ENCODE peak calls at places on chromosomes 3 and 15, in ten cellular contexts. F is uterus, O is upper lobe of right lung, Y is mesenchymal stem cell, E is mammary epithelial cell, N is pancreas, U is vagina, Z is adrenal gland, I is GM06990, K is endodermal cell. D is an unnamed sample.

GRCh38 chr15:64343222-64343621 is 12.8 kb downstream of the CSNK1G1 start:
- DNase-seq in F (no peak), O (no peak), Y (no peak), E (no peak), N (no peak), U (no peak), Z (no peak), I (no peak), K (no peak), D (no peak)

GRCh38 chr3:25663324-25664065 is 1.2 kb downstream of the TOP2B start:
- DNase-seq in F (no peak), O (no peak), Y (peak; percentile 48), E (peak; percentile 39), N (peak; percentile 47), U (no peak), Z (no peak), I (peak; percentile 35), K (peak; percentile 65), D (no peak)

GRCh38 chr3:71581451-71581980 is 2.0 kb downstream of the FOXP1 start:
- DNase-seq in F (peak; percentile 33), O (peak; percentile 78), Y (peak; percentile 42), E (peak; percentile 57), N (peak; percentile 11), U (no peak), Z (peak; percentile 43), I (no peak), K (peak; percentile 79), D (peak; percentile 43)

GRCh38 chr3:128210711-128211110 is 57.4 kb downstream of the EEFSEC start:
- DNase-seq in F (no peak), O (no peak), Y (no peak), E (no peak), N (no peak), U (no peak), Z (peak; percentile 11), I (no peak), K (no peak), D (no peak)

GRCh38 chr15:89368566-89369223 is 34.1 kb upstream of the POLG start:
- DNase-seq in F (no peak), O (no peak), Y (no peak), E (no peak), N (no peak), U (no peak), Z (no peak), I (no peak), K (peak; percentile 75), D (no peak)

GRCh38 chr15:34366271-34367043 is 539 bp downstream of the LPCAT4 start:
- DNase-seq in F (peak; percentile 63), O (peak; percentile 82), Y (peak; percentile 49), E (peak; percentile 74), N (peak; percentile 65), U (no peak), Z (peak; percentile 37), I (peak; percentile 55), K (peak; percentile 94), D (peak; percentile 33)

GRCh38 chr3:137692803-137693431 is 71.2 kb upstream of the SOX14 start:
- DNase-seq in F (no peak), O (peak; percentile 71), Y (no peak), E (peak; percentile 16), N (no peak), U (no peak), Z (peak; percentile 37), I (peak; percentile 3), K (peak; percentile 93), D (no peak)

GRCh38 chr15:89496155-89497098 is at the start of gene RHCG:
- DNase-seq in F (no peak), O (no peak), Y (peak; percentile 9), E (peak; percentile 57), N (peak; percentile 48), U (peak; percentile 88), Z (peak; percentile 9), I (no peak), K (peak; percentile 95), D (no peak)

GRCh38 chr3:99765042-99765942 is 52.4 kb upstream of the CMSS1 start:
- DNase-seq in F (no peak), O (no peak), Y (peak; percentile 10), E (no peak), N (no peak), U (no peak), Z (no peak), I (no peak), K (no peak), D (no peak)

GRCh38 chr3:172069473-172069872 is 30.1 kb downstream of the FNDC3B start:
- DNase-seq in F (peak; percentile 32), O (no peak), Y (no peak), E (no peak), N (no peak), U (no peak), Z (no peak), I (no peak), K (no peak), D (no peak)
- H3K36me3 ChIP-seq in F (no peaks in the 10 kb centered on the region), O (no peaks in the 10 kb centered on the region), Y (peaks cover 4% of the 10 kb centered on the region), E (peaks cover 2% of the 10 kb centered on the region), N (no peaks in the 10 kb centered on the region), U (no peaks in the 10 kb centered on the region), Z (no peaks in the 10 kb centered on the region), I (no peaks in the 10 kb centered on the region), K (peaks cover 42% of the 10 kb centered on the region), D (no peaks in the 10 kb centered on the region)

GRCh38 chr3:119647843-119648575 is 12.4 kb downstream of the POPDC2 start:
- DNase-seq in F (no peak), O (no peak), Y (no peak), E (no peak), N (no peak), U (no peak), Z (no peak), I (no peak), K (no peak), D (no peak)

GRCh38 chr3:119647177-119647576 is 13.2 kb downstream of the POPDC2 start:
- DNase-seq in F (no peak), O (no peak), Y (no peak), E (no peak), N (no peak), U (no peak), Z (no peak), I (no peak), K (no peak), D (no peak)

GRCh38 chr3:119644481-119644880 is 15.9 kb downstream of the POPDC2 start:
- DNase-seq in F (no peak), O (no peak), Y (no peak), E (no peak), N (no peak), U (no peak), Z (no peak), I (no peak), K (no peak), D (no peak)

GRCh38 chr3:119643528-119643927 is 16.9 kb downstream of the POPDC2 start:
- DNase-seq in F (no peak), O (no peak), Y (peak; percentile 63), E (peak; percentile 84), N (no peak), U (no peak), Z (no peak), I (no peak), K (no peak), D (no peak)

DNA sequence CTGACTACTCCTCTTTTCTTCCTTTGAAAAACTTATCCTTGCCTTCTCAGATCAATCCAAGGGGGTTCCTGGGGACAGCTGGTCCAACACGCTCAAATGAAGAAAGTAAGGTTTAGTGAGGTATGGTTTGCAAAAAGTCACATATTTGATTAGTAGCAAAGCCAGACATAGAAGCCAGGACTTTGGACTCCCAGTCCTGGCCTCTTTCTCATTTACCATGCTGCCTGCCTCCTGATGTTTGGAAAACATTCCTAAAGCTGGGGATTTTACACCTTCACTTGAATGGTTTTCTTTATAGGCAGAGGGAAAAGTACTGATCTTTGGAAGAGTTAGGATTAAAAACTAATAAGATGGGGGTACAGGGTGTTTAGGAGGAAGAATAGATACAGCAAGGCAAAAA is 14.6 kb downstream of the POPDC2 start:
- DNase-seq in F (no peak), O (no peak), Y (no peak), E (no peak), N (no peak), U (no peak), Z (no peak), I (no peak), K (no peak), D (no peak)
- H3K36me3 ChIP-seq in F (no peaks in the 10 kb centered on the region), O (no peaks in the 10 kb centered on the region), Y (no peaks in the 10 kb centered on the region), E (no peaks in the 10 kb centered on the region), N (no peaks in the 10 kb centered on the region), U (no peaks in the 10 kb centered on the region), Z (no peaks in the 10 kb centered on the region), I (peaks cover 3% of the 10 kb centered on the region), K (no peaks in the 10 kb centered on the region), D (peaks cover 6% of the 10 kb centered on the region)

GRCh38 chr3:38007754-38008090 is 17.1 kb downstream of the VILL start:
- DNase-seq in F (no peak), O (no peak), Y (no peak), E (no peak), N (no peak), U (no peak), Z (no peak), I (no peak), K (no peak), D (no peak)
- H3K36me3 ChIP-seq in F (no peaks in the 10 kb centered on the region), O (peaks cover 30% of the 10 kb centered on the region), Y (peaks cover 54% of the 10 kb centered on the region), E (peaks cover 4% of the 10 kb centered on the region), N (peaks cover 3% of the 10 kb centered on the region), U (peaks cover 46% of the 10 kb centered on the region), Z (peaks cover 34% of the 10 kb centered on the region), I (peaks cover 11% of the 10 kb centered on the region), K (peaks cover 10% of the 10 kb centered on the region), D (peaks cover 70% of the 10 kb centered on the region)

GRCh38 chr3:125014570-125015179 is 41.1 kb downstream of the HEG1 start:
- DNase-seq in F (no peak), O (no peak), Y (no peak), E (no peak), N (no peak), U (no peak), Z (no peak), I (no peak), K (no peak), D (no peak)

GRCh38 chr3:125023833-125024560 is 31.8 kb downstream of the HEG1 start:
- DNase-seq in F (no peak), O (no peak), Y (no peak), E (no peak), N (no peak), U (no peak), Z (peak; percentile 45), I (no peak), K (no peak), D (no peak)

GRCh38 chr3:125022186-125022585 is 33.6 kb downstream of the HEG1 start:
- DNase-seq in F (no peak), O (no peak), Y (no peak), E (no peak), N (no peak), U (no peak), Z (no peak), I (no peak), K (no peak), D (no peak)

GRCh38 chr3:125017406-125017805 is 38.4 kb downstream of the HEG1 start:
- DNase-seq in F (no peak), O (no peak), Y (no peak), E (no peak), N (no peak), U (no peak), Z (no peak), I (no peak), K (no peak), D (no peak)

GRCh38 chr3:125019271-125019670 is 36.5 kb downstream of the HEG1 start:
- DNase-seq in F (no peak), O (no peak), Y (no peak), E (no peak), N (no peak), U (no peak), Z (no peak), I (no peak), K (peak; percentile 13), D (no peak)
- H3K36me3 ChIP-seq in F (no peaks in the 10 kb centered on the region), O (peaks cover 68% of the 10 kb centered on the region), Y (peaks cover 26% of the 10 kb centered on the region), E (peaks cover 4% of the 10 kb centered on the region), N (peaks cover 8% of the 10 kb centered on the region), U (peaks cover 59% of the 10 kb centered on the region), Z (peaks cover 36% of the 10 kb centered on the region), I (peaks cover 15% of the 10 kb centered on the region), K (peaks cover 60% of the 10 kb centered on the region), D (peaks cover 54% of the 10 kb centered on the region)

GRCh38 chr3:39142067-39142466 is 11.3 kb downstream of the CSRNP1 start:
- DNase-seq in F (no peak), O (no peak), Y (no peak), E (no peak), N (no peak), U (no peak), Z (peak; percentile 44), I (no peak), K (peak; percentile 51), D (no peak)
- H3K36me3 ChIP-seq in F (no peaks in the 10 kb centered on the region), O (peaks cover 60% of the 10 kb centered on the region), Y (peaks cover 71% of the 10 kb centered on the region), E (peaks cover 26% of the 10 kb centered on the region), N (peaks cover 28% of the 10 kb centered on the region), U (peaks cover 58% of the 10 kb centered on the region), Z (peaks cover 46% of the 10 kb centered on the region), I (peaks cover 30% of the 10 kb centered on the region), K (peaks cover 69% of the 10 kb centered on the region), D (peaks cover 79% of the 10 kb centered on the region)

D was measured in tibial artery.